ENCODE peak calls at places on chromosomes 16 and 17, in five cellular contexts. X, P, F, Z and U are unnamed samples. For H3K4me1, the result is how much of the 10 kb centered on the place peaks cover.

GRCh38 chr17:31691251-31691905 is 167.7 kb downstream of the COPRS start:
- DNase-seq in X (no peak), P (no peak), F (no peak), Z (no peak), U (no peak)

GRCh38 chr17:76881966-76882365 is 13.8 kb downstream of the MGAT5B start:
- DNase-seq in X (no peak), P (no peak), F (no peak), Z (no peak), U (no peak)

GRCh38 chr16:456891-457483 is 31.5 kb downstream of the RAB11FIP3 start:
- DNase-seq in X (no peak), P (peak), F (no peak), Z (peak), U (no peak)

GRCh38 chr16:69820926-69821541 is 58.9 kb downstream of the WWP2 start:
- DNase-seq in X (no peak), P (peak), F (no peak), Z (no peak), U (no peak)

GRCh38 chr17:16250635-16251034 is 33.6 kb downstream of the PIGL start:
- DNase-seq in X (no peak), P (peak), F (no peak), Z (peak), U (no peak)

GRCh38 chr16:356756-357155 is 4.2 kb upstream of the AXIN1 start:
- DNase-seq in X (no peak), P (no peak), F (no peak), Z (no peak), U (no peak)

GRCh38 chr16:6969594-6969993 is 363.1 kb upstream of the RBFOX1 start:
- DNase-seq in X (peak), P (no peak), F (no peak), Z (no peak), U (peak)

GRCh38 chr17:50841949-50842354 is 6.6 kb downstream of the WFIKKN2 start:
- DNase-seq in X (peak), P (peak), F (peak), Z (peak), U (peak)

GRCh38 chr17:77394540-77395295 is 253.9 kb downstream of the SEC14L1 start:
- DNase-seq in X (no peak), P (no peak), F (no peak), Z (no peak), U (no peak)

GRCh38 chr17:29612404-29613370 is 10.0 kb downstream of the CORO6 start:
- DNase-seq in X (peak), P (no peak), F (no peak), Z (no peak), U (no peak)

GRCh38 chr16:84052071-84052622 is 9.6 kb upstream of the SLC38A8 start:
- DNase-seq in X (peak), P (no peak), F (no peak), Z (no peak), U (no peak)

GRCh38 chr16:76531236-76531635 is 254.0 kb downstream of the CNTNAP4 start:
- DNase-seq in X (no peak), P (no peak), F (no peak), Z (no peak), U (no peak)

GRCh38 chr17:65546579-65546978 is 14.9 kb downstream of the AXIN2 start:
- DNase-seq in X (no peak), P (no peak), F (no peak), Z (no peak), U (no peak)

GRCh38 chr16:83689385-83689831 is 118.4 kb upstream of the HSBP1 start:
- DNase-seq in X (no peak), P (peak), F (no peak), Z (peak), U (peak)

GRCh38 chr17:38815576-38816193 is 9.4 kb downstream of the CWC25 start:
- DNase-seq in X (no peak), P (peak), F (no peak), Z (peak), U (peak)

GRCh38 chr17:45137561-45138305 is 2.2 kb downstream of the ACBD4 start:
- DNase-seq in X (no peak), P (no peak), F (no peak), Z (no peak), U (no peak)

GRCh38 chr17:56009795-56010715 is 143.2 kb upstream of the ANKFN1 start:
- DNase-seq in X (peak), P (peak), F (peak), Z (no peak), U (peak)

GRCh38 chr16:50469744-50470301 is 78.4 kb upstream of the NKD1 start:
- DNase-seq in X (no peak), P (no peak), F (no peak), Z (no peak), U (peak)

GRCh38 chr16:59886021-59886420 is 1151.9 kb upstream of the GOT2 start:
- DNase-seq in X (no peak), P (peak), F (no peak), Z (no peak), U (no peak)

GRCh38 chr17:72119963-72120877 is 600 bp upstream of the SOX9 start:
- DNase-seq in X (peak), P (peak), F (no peak), Z (peak), U (peak)

GRCh38 chr17:281365-281999 is 71.1 kb downstream of the RPH3AL start:
- DNase-seq in X (no peak), P (no peak), F (no peak), Z (no peak), U (no peak)

GRCh38 chr17:35170968-35171771 is 23.0 kb downstream of the SLC35G3 start:
- DNase-seq in X (no peak), P (peak), F (no peak), Z (peak), U (no peak)

GRCh38 chr17:29215717-29216116 is 30.9 kb upstream of the CRYBA1 start:
- DNase-seq in X (no peak), P (peak), F (no peak), Z (no peak), U (peak)

GRCh38 chr16:55271945-55272513 is 52.0 kb upstream of the IRX6 start:
- DNase-seq in X (no peak), P (no peak), F (no peak), Z (no peak), U (no peak)

GRCh38 chr16:49855280-49855821 is 561 bp downstream of the ZNF423 start:
- DNase-seq in X (peak), P (peak), F (peak), Z (peak), U (peak)

GRCh38 chr17:69913241-69914015 is 161.6 kb upstream of the KCNJ16 start:
- DNase-seq in X (no peak), P (peak), F (no peak), Z (peak), U (no peak)

GRCh38 chr17:628507-628941 is 86.1 kb downstream of the VPS53 start:
- DNase-seq in X (no peak), P (no peak), F (no peak), Z (peak), U (no peak)

GRCh38 chr17:42120161-42121065 is 754 bp downstream of the KAT2A start:
- DNase-seq in X (peak), P (no peak), F (no peak), Z (no peak), U (no peak)

GRCh38 chr17:52419256-52419655 is 260.7 kb upstream of the CA10 start:
- DNase-seq in X (no peak), P (no peak), F (no peak), Z (no peak), U (no peak)

GRCh38 chr16:1285669-1286491 is 23.6 kb upstream of the UBE2I start:
- DNase-seq in X (no peak), P (no peak), F (no peak), Z (no peak), U (no peak)

GRCh38 chr17:65684631-65685030 is 123.2 kb upstream of the AXIN2 start:
- DNase-seq in X (no peak), P (peak), F (no peak), Z (peak), U (no peak)

GRCh38 chr16:4327386-4327781 is 11.5 kb downstream of the GLIS2 start:
- DNase-seq in X (no peak), P (no peak), F (no peak), Z (no peak), U (no peak)

GRCh38 chr17:81481815-81482505 is 30.6 kb downstream of the ACTG1 start:
- DNase-seq in X (no peak), P (no peak), F (no peak), Z (no peak), U (no peak)

GRCh38 chr17:81481011-81481799 is 31.4 kb downstream of the ACTG1 start:
- DNase-seq in X (peak), P (peak), F (peak), Z (no peak), U (peak)

GRCh38 chr17:81479672-81480071 is 32.9 kb downstream of the ACTG1 start:
- DNase-seq in X (no peak), P (no peak), F (no peak), Z (no peak), U (no peak)

GRCh38 chr17:81479175-81479574 is 33.4 kb downstream of the ACTG1 start:
- DNase-seq in X (no peak), P (no peak), F (no peak), Z (no peak), U (no peak)

DNA sequence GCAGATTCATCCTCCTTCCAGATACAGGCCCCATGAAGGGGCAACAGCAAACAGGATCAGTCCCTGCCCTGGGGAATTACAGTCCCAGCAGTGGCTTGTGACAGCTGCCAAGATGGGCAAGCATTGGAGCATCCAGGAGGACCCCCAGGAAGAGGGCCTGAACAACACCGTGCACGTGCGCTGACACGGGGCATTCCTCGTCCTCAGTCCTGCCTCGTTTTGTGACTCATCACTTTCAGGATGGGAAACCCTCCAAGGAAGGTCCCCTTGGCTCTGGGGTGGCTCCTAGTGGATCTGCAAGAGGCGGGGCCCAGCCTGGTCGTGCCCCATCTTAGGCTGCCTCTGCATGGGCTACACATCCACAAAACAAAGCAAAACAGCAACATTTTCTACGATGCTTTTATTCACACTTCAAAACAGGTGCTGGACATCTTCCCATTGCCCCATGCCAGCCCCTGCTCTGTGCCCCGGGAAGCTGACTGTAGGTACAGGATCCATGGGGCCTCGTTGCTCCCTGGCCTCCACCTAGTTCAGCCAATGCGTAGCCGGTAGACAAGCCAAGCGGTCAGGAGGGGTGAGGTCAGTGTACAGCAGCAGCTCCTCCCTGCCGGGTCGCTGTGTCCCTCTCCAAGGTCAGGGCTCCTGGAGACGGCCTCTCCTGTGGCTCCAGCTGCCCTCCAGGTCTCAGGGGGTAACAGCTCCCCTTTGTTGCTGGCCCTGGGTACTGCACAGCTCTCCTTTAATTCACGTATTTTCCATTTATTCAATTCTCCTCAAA is 32.3 kb downstream of the ACTG1 start:
- DNase-seq in X (no peak), P (peak), F (no peak), Z (peak), U (no peak)
- H3K23ac ChIP-seq in X (no peak), P (no peak), F (no peak), Z (no peak), U (no peak)

GRCh38 chr16:24053325-24053946 is 202.7 kb upstream of the CACNG3 start:
- DNase-seq in X (no peak), P (no peak), F (no peak), Z (no peak), U (no peak)
- H3K4me1 ChIP-seq in X (under half), P (under half), F (under half), Z (under half), U (under half)

DNA sequence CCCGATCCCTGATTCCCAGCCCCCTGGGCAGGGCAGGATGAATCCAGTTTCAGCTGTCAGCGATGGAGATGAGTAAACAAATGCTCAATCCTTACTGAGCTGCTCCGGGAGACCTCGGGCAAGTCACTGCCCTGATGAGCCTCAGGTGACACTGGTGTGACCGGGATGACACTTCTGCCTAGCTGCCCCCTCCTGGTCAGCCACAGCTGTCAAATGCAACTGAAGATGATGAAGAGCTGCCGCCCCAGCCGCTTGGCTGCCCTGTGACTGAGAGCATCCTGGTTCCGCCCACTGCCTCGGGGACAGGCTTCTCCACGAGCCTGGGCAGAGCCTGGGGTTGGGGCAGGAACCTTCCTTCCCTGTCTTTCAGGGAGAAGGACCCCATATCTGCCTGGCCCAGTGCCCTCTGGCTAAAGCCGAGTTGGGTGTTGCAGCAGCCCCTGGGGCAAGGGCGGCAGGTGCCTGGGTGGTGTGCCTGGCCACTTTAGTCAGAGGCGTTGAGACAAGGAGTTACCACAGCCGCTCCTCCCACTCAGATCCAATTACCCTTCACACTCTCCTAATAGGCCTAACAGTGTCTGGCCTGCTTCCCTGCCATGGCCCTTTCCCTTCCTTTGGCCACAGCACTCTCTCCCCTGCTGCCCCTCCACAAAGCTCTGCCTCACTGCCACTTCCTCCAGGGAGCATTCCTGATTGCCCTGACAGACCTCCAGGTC is 5.5 kb downstream of the CCL17 start:
- DNase-seq in X (peak), P (no peak), F (no peak), Z (no peak), U (peak)
- H3K27ac ChIP-seq in X (no peak), P (no peak), F (no peak), Z (no peak), U (no peak)

GRCh38 chr17:2805961-2806360 is 9.7 kb downstream of the RAP1GAP2 start:
- DNase-seq in X (no peak), P (no peak), F (no peak), Z (no peak), U (no peak)
- H3K23ac ChIP-seq in X (no peak), P (no peak), F (peak), Z (no peak), U (no peak)

GRCh38 chr17:7312432-7313027 is 2.6 kb downstream of the GPS2 start:
- DNase-seq in X (no peak), P (no peak), F (no peak), Z (no peak), U (no peak)
- H3K4me1 ChIP-seq in X (under half), P (under half), F (under half), Z (under half), U (under half)

GRCh38 chr16:28189237-28189636 is 22.5 kb downstream of the XPO6 start:
- DNase-seq in X (no peak), P (peak), F (no peak), Z (peak), U (no peak)
- H3K27ac ChIP-seq in X (no peak), P (peak), F (no peak), Z (no peak), U (no peak)

GRCh38 chr17:36578671-36579070 is 13.0 kb upstream of the DHRS11 start:
- DNase-seq in X (no peak), P (peak), F (no peak), Z (no peak), U (no peak)

GRCh38 chr17:36586138-36586537 is 5.5 kb upstream of the DHRS11 start:
- DNase-seq in X (no peak), P (no peak), F (no peak), Z (no peak), U (no peak)

DNA sequence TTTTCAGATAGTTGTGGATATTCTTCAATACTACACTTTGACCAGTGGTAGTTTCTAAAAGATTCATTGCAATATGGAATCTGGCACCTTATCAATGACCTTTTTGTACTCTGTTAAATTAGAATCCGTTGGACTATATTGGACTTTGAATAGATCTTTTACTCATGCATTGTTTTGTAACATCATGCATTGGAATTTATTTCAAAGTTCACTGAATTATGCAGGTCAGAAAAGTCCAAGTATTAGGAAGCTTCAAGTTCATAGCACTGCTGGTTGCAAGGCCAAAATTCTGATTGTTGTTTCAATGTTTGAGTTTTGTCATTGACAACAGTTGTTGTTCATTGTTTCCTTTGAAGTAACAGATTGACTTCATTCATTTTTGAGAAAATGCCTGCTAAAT is 7.9 kb upstream of the DHRS11 start:
- DNase-seq in X (no peak), P (no peak), F (no peak), Z (no peak), U (no peak)
- H3K23ac ChIP-seq in X (no peak), P (no peak), F (no peak), Z (no peak), U (no peak)

GRCh38 chr16:85568519-85568918 is 44.6 kb upstream of the GSE1 start:
- DNase-seq in X (no peak), P (no peak), F (no peak), Z (no peak), U (no peak)
- H3K4me1 ChIP-seq in X (under half), P (under half), F (under half), Z (half or more), U (under half)

GRCh38 chr17:64161380-64161779 is 31.4 kb upstream of the ERN1 start:
- DNase-seq in X (no peak), P (no peak), F (no peak), Z (no peak), U (no peak)
- H3K27ac ChIP-seq in X (no peak), P (no peak), F (no peak), Z (no peak), U (no peak)

GRCh38 chr16:31216552-31217530 is at the start of gene PYDC1:
- DNase-seq in X (peak), P (no peak), F (no peak), Z (no peak), U (peak)
- H3K23ac ChIP-seq in X (no peak), P (no peak), F (peak), Z (no peak), U (no peak)